ENCODE peak calls at places on chromosome 9, in eight cellular contexts. U, M, R, X, B, A, F and I are unnamed samples.

GRCh38 chr9:89372230-89372816 is 54.0 kb downstream of the SECISBP2 start:
- DNase-seq in A (no peak), M (no peak), F (no peak), B (peak), X (no peak), U (no peak), R (no peak), I (peak)

GRCh38 chr9:14278291-14278721 is 35.6 kb downstream of the NFIB start:
- DNase-seq in A (peak), U (no peak), X (no peak), B (no peak), M (no peak), F (no peak), R (no peak), I (no peak)

GRCh38 chr9:105205787-105206511 is 38.5 kb upstream of the SLC44A1 start:
- DNase-seq in F (no peak), M (peak), X (no peak), R (no peak), A (peak), B (no peak), U (peak), I (no peak)

GRCh38 chr9:122904466-122904822 is 715 bp downstream of the RC3H2 start:
- DNase-seq in A (no peak), R (no peak), M (peak), X (peak), F (no peak), U (peak), B (peak), I (peak)

GRCh38 chr9:70531286-70531685 is 116.8 kb upstream of the KLF9 start:
- DNase-seq in X (no peak), A (no peak), M (no peak), U (no peak), R (no peak), F (no peak), B (no peak), I (no peak)

GRCh38 chr9:35322075-35322885 is 160.5 kb downstream of the UNC13B start:
- DNase-seq in R (no peak), B (no peak), F (no peak), X (no peak), A (no peak), U (no peak), M (no peak), I (no peak)

GRCh38 chr9:86176468-86176867 is 77.1 kb upstream of the GOLM1 start:
- DNase-seq in X (no peak), A (no peak), F (no peak), M (no peak), B (no peak), U (no peak), R (no peak), I (no peak)

GRCh38 chr9:110064721-110065252 is 143.2 kb downstream of the C9orf152 start:
- DNase-seq in B (no peak), F (no peak), U (no peak), M (no peak), A (no peak), X (no peak), R (no peak), I (no peak)

GRCh38 chr9:111940697-111941096 is 44.1 kb downstream of the UGCG start:
- DNase-seq in A (no peak), X (no peak), M (no peak), R (no peak), B (no peak), F (no peak), U (no peak), I (no peak)

GRCh38 chr9:76255781-76256455 is 138.3 kb downstream of the RFK start:
- DNase-seq in U (peak), A (peak), R (peak), X (no peak), M (peak), B (no peak), F (no peak), I (no peak)

GRCh38 chr9:5441043-5441442 is 3.3 kb upstream of the PLGRKT start:
- DNase-seq in R (peak), U (no peak), M (no peak), B (no peak), X (no peak), A (no peak), F (no peak), I (no peak)

GRCh38 chr9:21228122-21228521 is at the start of gene IFNA17:
- DNase-seq in B (no peak), U (no peak), F (no peak), R (no peak), M (no peak), X (no peak), A (no peak), I (no peak)

GRCh38 chr9:131621551-131622321 is 76.4 kb downstream of the PRRT1B start:
- DNase-seq in R (no peak), M (no peak), B (no peak), X (no peak), F (no peak), U (no peak), A (no peak), I (no peak)

GRCh38 chr9:122567901-122568300 is 15.0 kb downstream of the OR1N2 start:
- DNase-seq in U (no peak), A (no peak), R (no peak), X (no peak), M (no peak), F (no peak), B (no peak), I (no peak)

GRCh38 chr9:81174023-81174422 is 515.3 kb downstream of the TLE1 start:
- DNase-seq in M (no peak), F (no peak), A (no peak), B (no peak), R (no peak), X (no peak), U (no peak), I (no peak)

GRCh38 chr9:77575785-77576184 is 72.3 kb downstream of the GNA14 start:
- DNase-seq in U (no peak), F (no peak), B (peak), M (no peak), R (no peak), A (peak), X (no peak), I (peak)

GRCh38 chr9:17423681-17424011 is 155.2 kb upstream of the SH3GL2 start:
- DNase-seq in M (no peak), A (no peak), F (no peak), X (no peak), R (no peak), B (no peak), U (no peak), I (no peak)

GRCh38 chr9:108673386-108673785 is 182.4 kb downstream of the ACTL7B start:
- DNase-seq in F (no peak), A (no peak), M (no peak), X (no peak), R (no peak), B (no peak), U (no peak), I (no peak)

GRCh38 chr9:84146893-84147705 is 166.5 kb downstream of the RMI1 start:
- DNase-seq in A (no peak), B (no peak), M (no peak), F (no peak), R (no peak), X (no peak), U (no peak), I (no peak)

GRCh38 chr9:4547016-4547415 is 56.7 kb downstream of the SLC1A1 start:
- DNase-seq in M (no peak), B (no peak), F (no peak), U (no peak), R (no peak), A (no peak), X (no peak), I (no peak)

DNA sequence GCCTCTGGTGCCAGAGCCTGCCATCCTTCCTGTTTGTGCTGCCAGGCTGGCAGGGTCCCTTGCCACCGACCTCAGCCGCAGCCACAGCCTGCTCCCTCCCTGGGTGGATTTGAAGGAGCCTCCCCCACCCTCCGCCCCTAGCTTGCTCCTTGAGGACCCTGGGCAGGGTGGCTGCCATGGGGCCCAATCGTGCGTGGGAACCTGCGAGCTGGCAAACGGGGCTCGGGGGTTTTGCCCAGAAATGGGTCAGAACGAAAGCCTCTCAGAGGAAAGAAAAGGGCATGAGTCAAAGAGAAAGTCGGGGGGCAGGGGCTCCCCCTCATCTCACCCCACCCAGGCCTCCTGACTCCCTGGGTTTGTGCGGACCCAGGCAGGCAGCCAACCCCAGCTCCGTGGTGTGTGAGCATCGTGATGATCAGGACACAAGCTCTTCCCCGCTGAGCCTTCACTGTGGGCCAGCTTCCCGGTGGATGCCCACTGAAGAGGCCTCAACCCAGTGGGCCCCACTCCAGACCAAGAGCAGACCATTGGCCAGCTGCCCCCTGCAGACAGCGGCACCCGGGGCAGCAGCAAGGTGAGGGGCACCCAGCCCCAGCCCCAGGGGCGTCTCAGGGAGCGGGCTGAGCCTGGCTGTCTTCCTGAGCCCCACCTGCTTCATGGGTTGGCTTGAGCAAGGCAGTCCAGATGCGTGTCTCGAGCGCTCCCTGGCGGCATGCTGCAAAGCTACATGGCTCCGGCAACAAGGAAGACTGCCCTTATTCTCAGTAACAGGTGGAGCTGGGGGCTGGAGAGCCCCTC is 3.0 kb upstream of the FUT7 start:
- DNase-seq in F (peak), R (peak), U (peak), M (peak), B (peak), X (peak), A (peak), I (peak)
- TF ChIP-seq CTCF in F (peak), R (peak), U (peak), M (peak), B (peak), X (peak), A (peak), I (peak)

GRCh38 chr9:34010979-34011378 is 37.7 kb downstream of the UBAP2 start:
- DNase-seq in U (no peak), X (no peak), R (peak), M (no peak), B (peak), A (no peak), F (no peak), I (no peak)
- TF ChIP-seq CTCF in U (no peak), X (peak), R (peak), M (no peak), B (peak), A (no peak), F (no peak), I (no peak)

GRCh38 chr9:73038613-73039012 is 85.8 kb upstream of the ALDH1A1 start:
- DNase-seq in M (peak), B (no peak), R (no peak), A (peak), F (no peak), X (peak), U (peak), I (peak)

GRCh38 chr9:73038089-73038509 is 85.2 kb upstream of the ALDH1A1 start:
- DNase-seq in A (no peak), B (no peak), X (no peak), U (no peak), F (no peak), M (no peak), R (no peak), I (no peak)

GRCh38 chr9:73031350-73031749 is 78.5 kb upstream of the ALDH1A1 start:
- DNase-seq in B (no peak), A (no peak), M (no peak), R (no peak), X (no peak), U (no peak), F (no peak), I (no peak)

GRCh38 chr9:73037613-73038012 is 84.8 kb upstream of the ALDH1A1 start:
- DNase-seq in X (no peak), B (no peak), A (peak), R (no peak), U (no peak), M (no peak), F (no peak), I (no peak)

GRCh38 chr9:73034962-73035361 is 82.1 kb upstream of the ALDH1A1 start:
- DNase-seq in U (no peak), X (no peak), A (no peak), R (no peak), M (no peak), B (no peak), F (no peak), I (no peak)
- TF ChIP-seq CTCF in U (no peak), X (no peak), A (no peak), R (no peak), M (no peak), B (peak), F (no peak), I (no peak)

DNA sequence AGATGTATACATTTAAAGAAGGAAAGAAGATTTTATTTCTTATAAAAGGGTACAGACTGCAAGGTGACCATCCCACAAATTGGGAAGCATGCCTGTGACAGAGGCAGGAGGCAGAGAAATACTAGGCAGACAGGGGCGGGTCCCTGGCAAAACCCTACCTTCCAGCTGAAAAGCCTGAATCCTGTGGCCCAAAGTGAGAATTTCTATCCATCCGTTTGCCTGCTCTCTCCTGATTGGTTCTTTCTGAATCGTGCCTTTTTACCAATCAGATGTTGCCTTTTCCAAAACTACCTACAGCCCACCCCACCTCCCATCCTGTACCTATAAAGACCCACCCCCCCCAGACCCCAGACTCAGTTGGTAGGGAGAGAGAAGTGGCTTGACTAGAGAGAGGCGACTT is 3.4 kb upstream of the SH3GLB2 start:
- DNase-seq in R (no peak), M (no peak), X (no peak), A (no peak), F (no peak), B (no peak), U (no peak), I (no peak)
- TF ChIP-seq CTCF in R (no peak), M (no peak), X (no peak), A (no peak), F (no peak), B (no peak), U (no peak), I (no peak)